ENCODE peak calls at places on chromosomes 1 and 21, in seven cellular contexts. J is heart left ventricle; G is body of pancreas; V is fibroblast of lung; L is tibial nerve; Q is cardiac muscle cell; F is CD8-positive, alpha-beta T cell. P is an unnamed sample. For H3K4me1, the result is how much of the 10 kb centered on the place peaks cover.

GRCh38 chr1:201145816-201146215 is 8.5 kb downstream of the TMEM9 start:
- DNase-seq in V (no peak), J (no peak), G (no peak), F (no peak), Q (no peak), L (no peak), P (no peak)

GRCh38 chr1:208430220-208430619 is 186.0 kb upstream of the PLXNA2 start:
- DNase-seq in F (no peak), G (no peak), J (no peak), Q (no peak), V (no peak), L (no peak), P (no peak)

GRCh38 chr1:109241841-109242301 is 7.5 kb upstream of the CELSR2 start:
- DNase-seq in J (no peak), Q (peak), V (peak), G (no peak), L (no peak), F (no peak), P (no peak)

GRCh38 chr1:44423706-44424546 is 18.9 kb downstream of the RNF220 start:
- DNase-seq in Q (peak), L (no peak), J (no peak), G (peak), F (no peak), V (peak), P (no peak)

GRCh38 chr21:44399151-44399954 is 45.9 kb downstream of the TRPM2 start:
- DNase-seq in V (no peak), G (no peak), Q (no peak), L (no peak), J (no peak), F (no peak), P (peak)

GRCh38 chr1:26360051-26360806 is 6.3 kb upstream of the CRYBG2 start:
- DNase-seq in G (peak), J (no peak), L (no peak), F (no peak), V (no peak), Q (no peak), P (no peak)

GRCh38 chr1:2240251-2241156 is 12.4 kb downstream of the SKI start:
- DNase-seq in V (peak), J (peak), F (no peak), L (peak), G (peak), Q (peak), P (peak)

GRCh38 chr1:212291505-212292134 is 6.4 kb downstream of the PPP2R5A start:
- DNase-seq in G (no peak), J (no peak), F (no peak), V (peak), L (no peak), Q (peak), P (no peak)

GRCh38 chr1:92599184-92599583 is 112.5 kb upstream of the GFI1 start:
- DNase-seq in L (no peak), Q (peak), J (no peak), F (no peak), G (no peak), V (peak), P (no peak)

GRCh38 chr21:16588433-16588860 is 858.7 kb downstream of the USP25 start:
- DNase-seq in J (peak), F (no peak), L (peak), G (peak), Q (peak), V (peak), P (peak)

GRCh38 chr21:16908087-16908486 is 604.8 kb upstream of the CXADR start:
- DNase-seq in V (no peak), J (no peak), F (no peak), L (no peak), G (no peak), Q (no peak), P (no peak)

GRCh38 chr1:25430073-25430665 is 528 bp upstream of the MACO1 start:
- DNase-seq in J (peak), L (peak), G (peak), F (peak), V (no peak), Q (peak), P (peak)

GRCh38 chr1:115199416-115200132 is 110.3 kb upstream of the TSPAN2 start:
- DNase-seq in F (no peak), V (no peak), Q (peak), G (no peak), J (no peak), L (no peak), P (no peak)

GRCh38 chr1:185850366-185850765 is 116.2 kb downstream of the HMCN1 start:
- DNase-seq in L (no peak), J (no peak), G (no peak), F (no peak), V (no peak), Q (no peak), P (no peak)

GRCh38 chr21:28410264-28410663 is 582.4 kb downstream of the LTN1 start:
- DNase-seq in Q (peak), G (no peak), L (no peak), V (peak), F (no peak), J (no peak), P (no peak)

GRCh38 chr1:29669488-29669871 is 433.2 kb downstream of the PTPRU start:
- DNase-seq in F (no peak), J (peak), Q (no peak), L (no peak), V (no peak), G (no peak), P (no peak)

GRCh38 chr1:169869426-169869825 is 24.3 kb downstream of the SCYL3 start:
- DNase-seq in L (no peak), G (no peak), J (no peak), V (no peak), Q (no peak), F (no peak), P (no peak)

GRCh38 chr1:207944571-207944970 is 33.6 kb upstream of the CD34 start:
- DNase-seq in G (no peak), J (no peak), L (no peak), F (no peak), V (no peak), Q (peak), P (no peak)

GRCh38 chr1:160093069-160093395 is 5.4 kb downstream of the IGSF8 start:
- DNase-seq in L (no peak), J (no peak), Q (no peak), G (no peak), F (no peak), V (no peak), P (no peak)

GRCh38 chr1:234972411-234973191 is 156.0 kb downstream of the TOMM20 start:
- DNase-seq in V (no peak), G (no peak), F (no peak), Q (no peak), L (no peak), J (no peak), P (no peak)

GRCh38 chr1:20370628-20371200 is 80.0 kb downstream of the VWA5B1 start:
- DNase-seq in Q (no peak), J (peak), G (no peak), V (no peak), F (no peak), L (no peak), P (no peak)

GRCh38 chr1:111745670-111746613 is 6.7 kb upstream of the INKA2 start:
- DNase-seq in Q (no peak), V (no peak), J (no peak), F (no peak), G (no peak), L (no peak), P (no peak)

GRCh38 chr1:172421974-172422604 is 1.6 kb downstream of the C1orf105 start:
- DNase-seq in G (no peak), Q (peak), F (no peak), J (no peak), V (peak), L (no peak), P (no peak)

GRCh38 chr21:15275615-15276228 is 210.9 kb upstream of the NRIP1 start:
- DNase-seq in L (no peak), F (no peak), V (no peak), G (no peak), Q (no peak), J (no peak), P (no peak)

GRCh38 chr21:29638761-29639327 is 301.0 kb downstream of the GRIK1 start:
- DNase-seq in F (no peak), J (no peak), V (no peak), G (no peak), Q (no peak), L (no peak), P (no peak)

GRCh38 chr1:70210820-70211219 is 5.4 kb upstream of the LRRC40 start:
- DNase-seq in L (no peak), F (no peak), G (no peak), V (no peak), J (no peak), Q (no peak), P (no peak)

GRCh38 chr1:64654519-64655341 is 90.1 kb upstream of the RAVER2 start:
- DNase-seq in G (no peak), L (no peak), J (no peak), V (peak), Q (peak), F (no peak), P (peak)

GRCh38 chr21:32908529-32908928 is 117.2 kb upstream of the OLIG2 start:
- DNase-seq in Q (no peak), G (no peak), J (no peak), F (no peak), V (no peak), L (no peak), P (no peak)

GRCh38 chr1:32336963-32337675 is 1.1 kb upstream of the MARCKSL1 start:
- DNase-seq in G (no peak), V (no peak), Q (peak), J (no peak), F (no peak), L (no peak), P (peak)

GRCh38 chr21:21076051-21076450 is 77.8 kb downstream of the NCAM2 start:
- DNase-seq in Q (no peak), J (no peak), F (no peak), G (no peak), V (no peak), L (no peak), P (no peak)

GRCh38 chr1:226129230-226129629 is 57.3 kb downstream of the ACBD3 start:
- DNase-seq in L (no peak), F (no peak), V (no peak), G (no peak), Q (no peak), J (no peak), P (peak)
- H3K4me3 ChIP-seq in L (no peak), F (no peak), V (no peak), G (no peak), Q (no peak), J (no peak), P (no peak)

GRCh38 chr21:37558676-37559204 is 192.2 kb downstream of the DYRK1A start:
- DNase-seq in Q (no peak), L (no peak), V (no peak), G (no peak), F (no peak), J (no peak), P (no peak)
- H3K4me1 ChIP-seq in Q (under half), L (under half), V (under half), G (under half), F (under half), J (under half), P (under half)

GRCh38 chr1:204073837-204074273 is 940 bp downstream of the SOX13 start:
- DNase-seq in G (peak), Q (peak), L (no peak), V (peak), J (no peak), F (no peak), P (peak)
- H3K4me3 ChIP-seq in G (peak), Q (peak), L (peak), V (peak), J (peak), F (peak), P (peak)

GRCh38 chr1:61123321-61123720 is 41.0 kb downstream of the NFIA start:
- DNase-seq in F (no peak), V (no peak), G (no peak), L (no peak), J (no peak), Q (no peak), P (no peak)
- H3K4me1 ChIP-seq in F (under half), V (under half), G (half or more), L (under half), J (half or more), Q (under half), P (under half)

DNA sequence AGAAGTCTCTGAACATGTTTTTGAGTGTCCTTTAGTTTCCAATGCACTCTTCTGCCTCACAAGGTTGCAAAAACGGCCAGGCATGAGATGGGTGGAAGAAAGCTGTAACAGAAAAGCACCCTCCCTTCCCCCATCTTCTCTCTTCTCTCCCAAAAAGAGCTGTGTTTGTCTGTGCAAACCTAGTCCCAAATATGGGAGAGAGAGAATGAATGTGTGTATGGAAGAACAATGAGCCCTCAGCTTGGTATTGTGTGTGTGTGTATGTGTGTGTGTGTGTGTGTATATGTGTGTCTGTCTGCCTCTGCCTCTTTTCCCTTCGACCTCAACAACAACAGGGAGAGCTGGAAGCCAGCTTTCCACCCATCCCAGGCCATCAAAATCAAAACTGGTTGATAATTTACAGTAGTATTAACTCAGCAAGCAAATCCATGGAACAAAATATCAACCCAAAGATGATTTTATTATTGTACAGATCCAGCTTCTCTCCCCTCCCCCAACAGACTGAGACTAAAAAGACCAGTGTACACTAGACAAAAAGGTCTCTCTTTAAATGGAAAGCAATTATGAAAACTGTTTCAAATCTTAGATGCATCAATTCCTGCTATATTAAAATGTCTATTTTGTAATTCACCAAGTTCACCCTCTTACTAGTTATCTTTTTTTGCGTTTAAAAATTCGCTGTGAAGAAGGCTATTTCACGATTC is 1.7 kb downstream of the RERE start:
- DNase-seq in L (no peak), V (peak), J (no peak), F (no peak), Q (peak), G (no peak), P (no peak)
- H3K4me3 ChIP-seq in L (peak), V (peak), J (peak), F (no peak), Q (peak), G (no peak), P (no peak)

GRCh38 chr1:6354659-6355317 is 38.8 kb downstream of the ACOT7 start:
- DNase-seq in J (no peak), L (no peak), F (no peak), G (no peak), Q (no peak), V (no peak), P (no peak)

GRCh38 chr1:6357243-6357929 is 36.2 kb downstream of the ACOT7 start:
- DNase-seq in Q (no peak), V (no peak), L (no peak), F (no peak), G (no peak), J (no peak), P (no peak)

GRCh38 chr1:6353948-6354658 is 39.5 kb downstream of the ACOT7 start:
- DNase-seq in V (peak), J (peak), Q (peak), G (peak), L (no peak), F (no peak), P (no peak)

GRCh38 chr1:6353605-6353947 is 40.0 kb downstream of the ACOT7 start:
- DNase-seq in J (no peak), F (no peak), G (no peak), V (no peak), L (no peak), Q (no peak), P (no peak)

GRCh38 chr1:6355621-6356020 is 37.9 kb downstream of the ACOT7 start:
- DNase-seq in L (no peak), V (no peak), J (no peak), Q (no peak), G (no peak), F (no peak), P (no peak)
- H3K4me1 ChIP-seq in L (under half), V (under half), J (half or more), Q (under half), G (half or more), F (under half), P (under half)

GRCh38 chr1:182649041-182649440 is 35.3 kb downstream of the RGS8 start:
- DNase-seq in Q (no peak), G (no peak), L (no peak), F (no peak), J (no peak), V (no peak), P (no peak)
- H3K4me3 ChIP-seq in Q (no peak), G (no peak), L (no peak), F (no peak), J (no peak), V (no peak), P (no peak)

GRCh38 chr1:180606109-180606508 is 25.7 kb upstream of the XPR1 start:
- DNase-seq in L (no peak), F (no peak), G (no peak), Q (no peak), V (no peak), J (no peak), P (no peak)

GRCh38 chr1:180612591-180612990 is 19.2 kb upstream of the XPR1 start:
- DNase-seq in L (no peak), G (no peak), F (no peak), V (no peak), J (no peak), Q (no peak), P (no peak)

GRCh38 chr1:180610556-180611015 is 21.2 kb upstream of the XPR1 start:
- DNase-seq in Q (no peak), F (no peak), V (no peak), G (no peak), L (no peak), J (no peak), P (no peak)

GRCh38 chr1:180611016-180611930 is 20.5 kb upstream of the XPR1 start:
- DNase-seq in J (no peak), F (no peak), G (no peak), V (peak), Q (peak), L (no peak), P (no peak)

GRCh38 chr1:180609643-180610555 is 21.9 kb upstream of the XPR1 start:
- DNase-seq in G (peak), L (no peak), J (no peak), Q (peak), F (no peak), V (peak), P (no peak)
- H3K4me1 ChIP-seq in G (half or more), L (under half), J (under half), Q (under half), F (under half), V (under half), P (under half)

DNA sequence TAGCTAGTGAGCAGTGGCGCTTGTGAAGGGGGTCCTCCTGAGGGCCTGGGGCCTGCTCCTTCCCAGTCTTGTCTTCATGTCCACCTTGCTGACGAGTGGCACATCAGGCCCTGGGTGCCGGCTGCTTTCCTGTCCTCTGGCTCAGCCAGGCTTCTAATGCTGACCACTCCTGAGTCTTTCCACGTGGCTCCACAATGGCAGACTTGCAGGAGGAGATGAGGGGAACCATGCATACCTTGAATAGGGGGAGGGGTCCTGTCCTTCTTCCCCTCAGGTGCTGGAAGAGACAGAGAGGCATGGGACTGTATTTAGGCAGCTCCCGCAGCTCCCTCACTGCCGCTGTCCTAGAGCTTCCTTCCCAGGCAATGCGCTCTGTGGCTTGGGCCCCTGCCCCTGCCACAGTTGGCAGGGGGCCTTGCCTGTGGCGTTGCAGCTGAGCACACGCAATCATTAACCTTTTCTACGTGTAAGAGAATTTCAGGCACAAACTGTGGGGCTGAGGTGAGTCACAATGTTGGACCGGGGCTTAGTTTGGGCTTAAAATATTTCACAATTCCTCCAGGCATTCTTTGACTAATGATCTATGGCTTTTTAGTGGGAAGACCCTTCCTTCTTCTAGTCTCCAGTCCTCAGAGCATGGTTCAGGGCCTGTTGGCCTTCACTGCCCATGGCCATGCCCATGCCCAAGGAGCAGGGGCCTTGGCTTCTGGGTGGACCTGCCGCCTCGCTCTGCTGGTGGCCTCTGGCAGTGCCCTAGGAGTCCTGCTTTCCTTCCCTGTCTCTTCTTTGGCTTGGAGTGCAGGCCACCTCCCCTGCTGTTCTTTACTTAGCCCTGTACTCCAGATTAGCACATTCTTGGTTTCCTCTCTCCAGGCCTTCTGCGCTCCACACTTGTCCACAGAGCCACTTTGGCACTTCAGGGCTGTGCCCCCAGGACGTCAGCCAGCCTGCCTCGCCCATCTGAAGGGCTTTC is 39.1 kb downstream of the MAPKAPK2 start:
- DNase-seq in J (no peak), V (peak), G (peak), F (no peak), Q (peak), L (no peak), P (peak)
- H3K4me3 ChIP-seq in J (peak), V (no peak), G (no peak), F (no peak), Q (no peak), L (no peak), P (no peak)